ENCODE peak calls at places on chromosomes 13 and 19, in six cellular contexts. J, A, F, X, B and Q are unnamed samples.
A peak's percentile ranks its signal among the peaks of the same experiment; 100 is the strongest.

GRCh38 chr13:36715841-36716240 is 42.0 kb downstream of the SERTM1 start:
- DNase-seq in J (no peak), A (no peak), F (no peak), X (no peak), B (no peak), Q (no peak)

GRCh38 chr13:55087085-55087484 is 2053.6 kb upstream of the PRR20A start:
- DNase-seq in J (no peak), A (no peak), F (no peak), X (no peak), B (no peak), Q (no peak)

GRCh38 chr19:39408392-39409206 is 2.0 kb downstream of the ZFP36 start:
- DNase-seq in J (no peak), A (peak; percentile 32), F (peak; percentile 43), X (peak; percentile 61), B (no peak), Q (peak; percentile 43)

GRCh38 chr13:97256343-97256783 is 34.2 kb downstream of the MBNL2 start:
- DNase-seq in J (no peak), A (peak; percentile 97), F (no peak), X (peak; percentile 90), B (no peak), Q (no peak)

GRCh38 chr13:66328486-66328885 is 901.6 kb downstream of the PCDH9 start:
- DNase-seq in J (no peak), A (no peak), F (no peak), X (no peak), B (no peak), Q (no peak)

GRCh38 chr19:47005873-47006272 is 13.8 kb upstream of the NPAS1 start:
- DNase-seq in J (no peak), A (no peak), F (no peak), X (peak; percentile 67), B (no peak), Q (no peak)

GRCh38 chr13:42355118-42355840 is 83.3 kb downstream of the AKAP11 start:
- DNase-seq in J (no peak), A (no peak), F (no peak), X (no peak), B (no peak), Q (no peak)

GRCh38 chr13:101985321-101985720 is 416.5 kb downstream of the FGF14 start:
- DNase-seq in J (no peak), A (no peak), F (no peak), X (no peak), B (no peak), Q (no peak)

GRCh38 chr19:4457654-4458406 is at the start of gene UBXN6:
- DNase-seq in J (peak; percentile 98), A (peak; percentile 96), F (peak; percentile 97), X (peak; percentile 98), B (peak; percentile 98), Q (peak; percentile 99)

GRCh38 chr13:69374036-69374435 is 733.6 kb upstream of the ATXN8OS start:
- DNase-seq in J (no peak), A (no peak), F (no peak), X (no peak), B (no peak), Q (no peak)

GRCh38 chr13:46486270-46486669 is 66.7 kb upstream of the LRCH1 start:
- DNase-seq in J (no peak), A (no peak), F (no peak), X (no peak), B (no peak), Q (no peak)

GRCh38 chr13:20173121-20173746 is 12.4 kb upstream of the GJA3 start:
- DNase-seq in J (no peak), A (no peak), F (no peak), X (no peak), B (no peak), Q (no peak)

GRCh38 chr13:31908696-31909386 is 122.7 kb upstream of the FRY start:
- DNase-seq in J (no peak), A (no peak), F (no peak), X (no peak), B (no peak), Q (no peak)

GRCh38 chr13:113832631-113833030 is 31.2 kb downstream of the GAS6 start:
- DNase-seq in J (no peak), A (no peak), F (no peak), X (no peak), B (no peak), Q (no peak)

GRCh38 chr13:81379183-81379582 is 1038.3 kb upstream of the SPRY2 start:
- DNase-seq in J (no peak), A (no peak), F (no peak), X (no peak), B (no peak), Q (no peak)

GRCh38 chr13:94344126-94344863 is 135.2 kb downstream of the DCT start:
- DNase-seq in J (no peak), A (peak; percentile 11), F (no peak), X (no peak), B (no peak), Q (no peak)

GRCh38 chr13:71877280-71877653 is 10.3 kb upstream of the DACH1 start:
- DNase-seq in J (no peak), A (no peak), F (no peak), X (no peak), B (no peak), Q (no peak)

GRCh38 chr13:91904597-91904996 is 506.2 kb downstream of the GPC5 start:
- DNase-seq in J (no peak), A (peak; percentile 54), F (no peak), X (no peak), B (no peak), Q (peak; percentile 4)

GRCh38 chr13:97004096-97004876 is 10.0 kb upstream of the OXGR1 start:
- DNase-seq in J (no peak), A (no peak), F (no peak), X (no peak), B (no peak), Q (no peak)

GRCh38 chr13:65085977-65086376 is 2144.2 kb downstream of the PCDH9 start:
- DNase-seq in J (no peak), A (no peak), F (no peak), X (no peak), B (no peak), Q (no peak)

GRCh38 chr13:39148513-39148961 is 110.3 kb downstream of the NHLRC3 start:
- DNase-seq in J (no peak), A (no peak), F (no peak), X (no peak), B (no peak), Q (no peak)

GRCh38 chr13:113343692-113343968 is 20.3 kb downstream of the GRTP1 start:
- DNase-seq in J (no peak), A (no peak), F (no peak), X (no peak), B (no peak), Q (no peak)

GRCh38 chr19:45782162-45782623 is at the start of gene DMPK:
- DNase-seq in J (no peak), A (no peak), F (peak; percentile 56), X (no peak), B (no peak), Q (no peak)

GRCh38 chr19:45785097-45785496 is 2.8 kb upstream of the DMPK start:
- DNase-seq in J (no peak), A (no peak), F (no peak), X (no peak), B (no peak), Q (no peak)

GRCh38 chr19:45784096-45784495 is 1.8 kb upstream of the DMPK start:
- DNase-seq in J (no peak), A (no peak), F (no peak), X (no peak), B (no peak), Q (no peak)

GRCh38 chr19:45781282-45782161 is 768 bp downstream of the DMPK start:
- DNase-seq in J (peak; percentile 72), A (no peak), F (no peak), X (peak; percentile 57), B (no peak), Q (peak; percentile 37)

DNA sequence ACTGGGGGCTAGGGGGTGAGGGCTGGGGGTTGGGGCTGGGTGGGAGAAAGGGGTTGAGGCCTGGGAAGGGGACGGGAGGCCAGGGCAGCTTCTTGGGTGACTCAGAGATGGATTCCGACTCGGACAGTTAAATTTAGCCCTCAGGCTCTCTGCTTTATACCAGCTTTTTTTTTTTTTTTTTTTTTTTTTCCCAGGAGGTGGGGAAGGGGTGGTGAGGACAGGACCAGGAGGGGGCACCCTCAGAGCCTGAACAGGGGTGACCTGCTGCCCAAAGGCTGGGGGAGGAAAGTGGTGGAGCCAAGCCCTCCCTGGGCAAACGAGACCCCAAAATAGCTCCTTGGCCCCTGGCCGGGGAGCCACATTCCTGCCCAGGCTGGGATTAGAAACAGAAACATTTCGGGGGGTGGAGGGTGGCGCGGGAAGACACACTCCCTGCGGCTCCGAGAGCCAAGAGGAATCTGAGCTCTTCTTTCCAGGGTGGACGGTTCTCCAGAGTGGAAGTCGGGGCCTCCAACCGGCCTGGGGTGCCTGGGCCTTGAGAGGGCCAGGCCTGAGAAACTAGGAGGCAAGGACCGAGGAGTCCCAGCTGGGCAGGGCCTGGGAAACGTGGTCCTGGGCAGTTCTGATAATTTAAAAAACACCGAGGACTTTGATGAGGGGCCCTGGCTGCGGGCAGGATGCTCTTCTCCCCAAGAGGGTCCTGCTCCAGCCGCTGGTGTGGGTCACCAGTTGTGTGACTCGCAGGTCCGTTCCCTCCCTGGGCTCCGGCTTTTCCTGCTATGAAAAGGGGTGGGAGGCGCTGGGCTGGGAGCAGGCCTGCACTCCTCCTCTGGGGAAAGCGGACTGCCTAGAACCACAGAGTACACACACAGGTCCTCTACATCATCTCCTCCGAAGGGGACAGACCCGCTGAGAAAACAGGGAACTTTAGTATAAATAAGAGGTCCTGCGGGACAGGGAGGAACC is 813 bp upstream of the DMPK start:
- DNase-seq in J (no peak), A (no peak), F (peak; percentile 84), X (peak; percentile 58), B (no peak), Q (no peak)
- TF ChIP-seq CTCF in J (no peak), A (no peak), F (no peak), X (no peak), B (no peak), Q (no peak)

DNA sequence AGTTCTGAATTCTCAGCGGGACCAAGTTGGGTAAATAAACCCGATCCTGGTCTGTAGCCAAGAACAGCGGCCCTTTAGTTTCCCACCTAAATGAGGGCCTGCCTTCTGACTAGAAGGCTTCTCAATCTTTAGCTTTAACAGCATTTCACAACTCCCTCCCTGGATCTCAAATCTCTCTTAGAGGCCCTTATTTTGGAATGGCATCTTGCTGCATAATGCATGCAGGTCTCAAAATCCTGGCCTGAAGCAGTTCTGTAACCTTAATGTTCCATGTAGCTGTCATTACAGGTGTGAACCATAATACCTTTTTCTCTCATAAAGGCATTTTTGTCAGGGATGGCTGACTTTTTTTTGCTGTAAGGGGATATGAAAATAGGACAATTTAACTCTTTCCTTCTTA is 29.5 kb downstream of the ZNF90 start:
- DNase-seq in J (no peak), A (no peak), F (no peak), X (no peak), B (no peak), Q (no peak)
- H3K9me3 ChIP-seq in J (peaks cover 27% of the 10 kb centered on the region), A (no peaks in the 10 kb centered on the region), F (peaks cover 11% of the 10 kb centered on the region), X (no peaks in the 10 kb centered on the region), B (no peaks in the 10 kb centered on the region), Q (no peaks in the 10 kb centered on the region)

DNA sequence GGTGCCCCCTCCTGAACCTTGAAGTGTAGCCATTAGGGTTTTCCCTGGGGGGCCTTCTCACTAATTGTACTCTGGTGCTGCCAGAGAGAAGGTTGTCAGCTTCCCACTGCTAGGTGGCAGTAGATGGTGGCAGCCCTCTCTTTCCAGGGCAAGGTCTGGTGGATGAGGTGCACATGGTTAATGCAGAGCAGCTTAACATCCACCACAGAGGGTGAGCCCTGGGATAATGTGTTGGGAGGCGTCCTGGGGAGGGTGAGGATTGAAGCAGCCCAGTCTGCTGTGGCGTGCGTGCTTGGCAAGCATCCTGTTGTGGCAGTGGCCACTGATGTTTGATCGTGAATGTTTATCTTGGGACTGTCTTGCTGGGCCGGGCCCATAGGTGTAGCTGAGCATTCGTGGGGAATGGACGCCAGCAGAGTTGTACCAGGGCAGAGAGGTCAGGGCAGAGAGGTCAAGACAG is 5.8 kb downstream of the EGLN2 start:
- DNase-seq in J (peak; percentile 73), A (no peak), F (no peak), X (no peak), B (no peak), Q (no peak)
- TF ChIP-seq POLR2A in J (no peak), A (no peak), F (no peak), X (no peak), B (no peak), Q (no peak)

GRCh38 chr19:29541473-29542253 is 15.9 kb downstream of the VSTM2B start:
- DNase-seq in J (no peak), A (no peak), F (no peak), X (no peak), B (no peak), Q (no peak)
- TF ChIP-seq CTCF in J (no peak), A (no peak), F (no peak), X (no peak), B (no peak), Q (no peak)